ENCODE peak calls at places on chromosomes 13 and 19, in nine cellular contexts. One of them, this sample, is unnamed.

GRCh38 chr19:5096536-5096935 is 127.6 kb downstream of the KDM4B start:
- DNase-seq in AG09309: no peak
- DNase-seq in astrocyte of the spinal cord: no peak
- DNase-seq in fibroblast of lung: no peak
- DNase-seq in PC-3: no peak
- DNase-seq in cardiac fibroblast: no peak
- DNase-seq in vagina: no peak
- DNase-seq in type B pancreatic cell: no peak
- DNase-seq in Peyer's patch: no peak
- DNase-seq in this sample: no peak

GRCh38 chr13:74868044-74868443 is 613.9 kb downstream of the TBC1D4 start:
- DNase-seq in AG09309: no peak
- DNase-seq in astrocyte of the spinal cord: no peak
- DNase-seq in fibroblast of lung: peak
- DNase-seq in PC-3: peak
- DNase-seq in cardiac fibroblast: peak
- DNase-seq in vagina: no peak
- DNase-seq in type B pancreatic cell: no peak
- DNase-seq in Peyer's patch: no peak
- DNase-seq in this sample: no peak

GRCh38 chr13:97359181-97360057 is 74.5 kb upstream of the RAP2A start:
- DNase-seq in AG09309: peak
- DNase-seq in astrocyte of the spinal cord: peak
- DNase-seq in fibroblast of lung: peak
- DNase-seq in PC-3: peak
- DNase-seq in cardiac fibroblast: peak
- DNase-seq in vagina: no peak
- DNase-seq in type B pancreatic cell: no peak
- DNase-seq in Peyer's patch: peak
- DNase-seq in this sample: no peak

GRCh38 chr19:29375429-29376093 is 150.2 kb upstream of the VSTM2B start:
- DNase-seq in AG09309: no peak
- DNase-seq in astrocyte of the spinal cord: no peak
- DNase-seq in fibroblast of lung: no peak
- DNase-seq in PC-3: no peak
- DNase-seq in cardiac fibroblast: no peak
- DNase-seq in vagina: peak
- DNase-seq in type B pancreatic cell: peak
- DNase-seq in Peyer's patch: peak
- DNase-seq in this sample: no peak

GRCh38 chr13:71861769-71862168 is 5.2 kb downstream of the DACH1 start:
- DNase-seq in AG09309: no peak
- DNase-seq in astrocyte of the spinal cord: no peak
- DNase-seq in fibroblast of lung: no peak
- DNase-seq in PC-3: no peak
- DNase-seq in cardiac fibroblast: no peak
- DNase-seq in vagina: no peak
- DNase-seq in type B pancreatic cell: no peak
- DNase-seq in Peyer's patch: no peak
- DNase-seq in this sample: no peak

GRCh38 chr19:11414544-11414943 is 4.6 kb downstream of the RGL3 start:
- DNase-seq in AG09309: no peak
- DNase-seq in astrocyte of the spinal cord: no peak
- DNase-seq in fibroblast of lung: no peak
- DNase-seq in PC-3: no peak
- DNase-seq in cardiac fibroblast: no peak
- DNase-seq in vagina: no peak
- DNase-seq in type B pancreatic cell: no peak
- DNase-seq in Peyer's patch: no peak
- DNase-seq in this sample: no peak

GRCh38 chr13:50760751-50761150 is 82.7 kb downstream of the DLEU7 start:
- DNase-seq in AG09309: no peak
- DNase-seq in astrocyte of the spinal cord: no peak
- DNase-seq in fibroblast of lung: no peak
- DNase-seq in PC-3: no peak
- DNase-seq in cardiac fibroblast: no peak
- DNase-seq in vagina: no peak
- DNase-seq in type B pancreatic cell: no peak
- DNase-seq in Peyer's patch: no peak
- DNase-seq in this sample: no peak

GRCh38 chr19:3403489-3404323 is 37.3 kb downstream of the NFIC start:
- DNase-seq in AG09309: peak
- DNase-seq in astrocyte of the spinal cord: peak
- DNase-seq in fibroblast of lung: peak
- DNase-seq in PC-3: no peak
- DNase-seq in cardiac fibroblast: peak
- DNase-seq in vagina: no peak
- DNase-seq in type B pancreatic cell: no peak
- DNase-seq in Peyer's patch: peak
- DNase-seq in this sample: no peak

GRCh38 chr19:49492573-49493411 is 3.4 kb upstream of the RPS11 start:
- DNase-seq in AG09309: no peak
- DNase-seq in astrocyte of the spinal cord: no peak
- DNase-seq in fibroblast of lung: peak
- DNase-seq in PC-3: peak
- DNase-seq in cardiac fibroblast: peak
- DNase-seq in vagina: no peak
- DNase-seq in type B pancreatic cell: no peak
- DNase-seq in Peyer's patch: no peak
- DNase-seq in this sample: no peak

GRCh38 chr13:86581711-86582110 is 782.5 kb upstream of the SLITRK6 start:
- DNase-seq in AG09309: no peak
- DNase-seq in astrocyte of the spinal cord: peak
- DNase-seq in fibroblast of lung: peak
- DNase-seq in PC-3: peak
- DNase-seq in cardiac fibroblast: no peak
- DNase-seq in vagina: no peak
- DNase-seq in type B pancreatic cell: no peak
- DNase-seq in Peyer's patch: no peak
- DNase-seq in this sample: no peak

GRCh38 chr13:51814825-51815650 is 11.1 kb upstream of the DHRS12 start:
- DNase-seq in AG09309: no peak
- DNase-seq in astrocyte of the spinal cord: peak
- DNase-seq in fibroblast of lung: peak
- DNase-seq in PC-3: peak
- DNase-seq in cardiac fibroblast: peak
- DNase-seq in vagina: no peak
- DNase-seq in type B pancreatic cell: no peak
- DNase-seq in Peyer's patch: peak
- DNase-seq in this sample: peak

GRCh38 chr13:42272776-42273175 is 824 bp downstream of the AKAP11 start:
- DNase-seq in AG09309: no peak
- DNase-seq in astrocyte of the spinal cord: peak
- DNase-seq in fibroblast of lung: no peak
- DNase-seq in PC-3: no peak
- DNase-seq in cardiac fibroblast: no peak
- DNase-seq in vagina: no peak
- DNase-seq in type B pancreatic cell: no peak
- DNase-seq in Peyer's patch: no peak
- DNase-seq in this sample: no peak

GRCh38 chr19:6498294-6499036 is 3.6 kb downstream of the TUBB4A start:
- DNase-seq in AG09309: no peak
- DNase-seq in astrocyte of the spinal cord: no peak
- DNase-seq in fibroblast of lung: no peak
- DNase-seq in PC-3: no peak
- DNase-seq in cardiac fibroblast: no peak
- DNase-seq in vagina: no peak
- DNase-seq in type B pancreatic cell: no peak
- DNase-seq in Peyer's patch: no peak
- DNase-seq in this sample: no peak

GRCh38 chr13:20073775-20074174 is 87.1 kb downstream of the GJA3 start:
- DNase-seq in AG09309: no peak
- DNase-seq in astrocyte of the spinal cord: no peak
- DNase-seq in fibroblast of lung: no peak
- DNase-seq in PC-3: no peak
- DNase-seq in cardiac fibroblast: no peak
- DNase-seq in vagina: no peak
- DNase-seq in type B pancreatic cell: no peak
- DNase-seq in Peyer's patch: no peak
- DNase-seq in this sample: no peak

GRCh38 chr13:41554626-41555386 is 97.5 kb downstream of the RGCC start:
- DNase-seq in AG09309: no peak
- DNase-seq in astrocyte of the spinal cord: no peak
- DNase-seq in fibroblast of lung: no peak
- DNase-seq in PC-3: no peak
- DNase-seq in cardiac fibroblast: no peak
- DNase-seq in vagina: no peak
- DNase-seq in type B pancreatic cell: no peak
- DNase-seq in Peyer's patch: peak
- DNase-seq in this sample: no peak

GRCh38 chr13:29857089-29857488 is 6.7 kb upstream of the UBL3 start:
- DNase-seq in AG09309: no peak
- DNase-seq in astrocyte of the spinal cord: no peak
- DNase-seq in fibroblast of lung: no peak
- DNase-seq in PC-3: no peak
- DNase-seq in cardiac fibroblast: no peak
- DNase-seq in vagina: no peak
- DNase-seq in type B pancreatic cell: no peak
- DNase-seq in Peyer's patch: no peak
- DNase-seq in this sample: no peak

GRCh38 chr19:58513694-58514563 is 2.1 kb upstream of the SLC27A5 start:
- DNase-seq in AG09309: peak
- DNase-seq in astrocyte of the spinal cord: peak
- DNase-seq in fibroblast of lung: peak
- DNase-seq in PC-3: peak
- DNase-seq in cardiac fibroblast: peak
- DNase-seq in vagina: no peak
- DNase-seq in type B pancreatic cell: peak
- DNase-seq in Peyer's patch: peak
- DNase-seq in this sample: peak
- TF ChIP-seq CTCF in AG09309: peak
- TF ChIP-seq CTCF in astrocyte of the spinal cord: peak
- TF ChIP-seq CTCF in fibroblast of lung: peak
- TF ChIP-seq CTCF in PC-3: peak
- TF ChIP-seq CTCF in cardiac fibroblast: peak
- TF ChIP-seq CTCF in vagina: peak
- TF ChIP-seq CTCF in type B pancreatic cell: peak
- TF ChIP-seq CTCF in Peyer's patch: peak
- TF ChIP-seq CTCF in this sample: peak

DNA sequence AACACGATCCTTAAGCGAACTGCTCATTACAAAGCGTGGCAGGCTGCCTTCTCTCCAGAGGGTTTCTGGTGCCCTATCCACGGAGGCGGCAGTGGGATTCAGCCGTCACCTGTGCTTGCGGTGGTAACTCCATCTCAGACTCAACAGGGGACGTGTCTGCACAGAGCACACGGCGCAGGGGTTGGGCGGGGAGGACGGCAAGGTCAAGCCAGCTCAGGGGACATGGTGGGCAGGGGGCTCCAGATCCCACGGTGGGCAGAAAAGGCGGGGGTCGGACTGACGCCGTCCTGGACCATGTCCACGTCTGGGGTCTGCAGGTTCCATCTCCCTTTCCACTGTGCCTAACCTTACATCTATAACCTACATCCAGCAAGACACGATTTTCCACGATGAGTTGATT is 70.7 kb downstream of the RASA3 start:
- DNase-seq in AG09309: no peak
- DNase-seq in astrocyte of the spinal cord: no peak
- DNase-seq in fibroblast of lung: no peak
- DNase-seq in PC-3: no peak
- DNase-seq in cardiac fibroblast: no peak
- DNase-seq in vagina: no peak
- DNase-seq in type B pancreatic cell: no peak
- DNase-seq in Peyer's patch: no peak
- DNase-seq in this sample: no peak
- TF ChIP-seq CTCF in AG09309: no peak
- TF ChIP-seq CTCF in astrocyte of the spinal cord: no peak
- TF ChIP-seq CTCF in fibroblast of lung: no peak
- TF ChIP-seq CTCF in PC-3: no peak
- TF ChIP-seq CTCF in cardiac fibroblast: no peak
- TF ChIP-seq CTCF in vagina: no peak
- TF ChIP-seq CTCF in type B pancreatic cell: no peak
- TF ChIP-seq CTCF in Peyer's patch: no peak
- TF ChIP-seq CTCF in this sample: no peak

DNA sequence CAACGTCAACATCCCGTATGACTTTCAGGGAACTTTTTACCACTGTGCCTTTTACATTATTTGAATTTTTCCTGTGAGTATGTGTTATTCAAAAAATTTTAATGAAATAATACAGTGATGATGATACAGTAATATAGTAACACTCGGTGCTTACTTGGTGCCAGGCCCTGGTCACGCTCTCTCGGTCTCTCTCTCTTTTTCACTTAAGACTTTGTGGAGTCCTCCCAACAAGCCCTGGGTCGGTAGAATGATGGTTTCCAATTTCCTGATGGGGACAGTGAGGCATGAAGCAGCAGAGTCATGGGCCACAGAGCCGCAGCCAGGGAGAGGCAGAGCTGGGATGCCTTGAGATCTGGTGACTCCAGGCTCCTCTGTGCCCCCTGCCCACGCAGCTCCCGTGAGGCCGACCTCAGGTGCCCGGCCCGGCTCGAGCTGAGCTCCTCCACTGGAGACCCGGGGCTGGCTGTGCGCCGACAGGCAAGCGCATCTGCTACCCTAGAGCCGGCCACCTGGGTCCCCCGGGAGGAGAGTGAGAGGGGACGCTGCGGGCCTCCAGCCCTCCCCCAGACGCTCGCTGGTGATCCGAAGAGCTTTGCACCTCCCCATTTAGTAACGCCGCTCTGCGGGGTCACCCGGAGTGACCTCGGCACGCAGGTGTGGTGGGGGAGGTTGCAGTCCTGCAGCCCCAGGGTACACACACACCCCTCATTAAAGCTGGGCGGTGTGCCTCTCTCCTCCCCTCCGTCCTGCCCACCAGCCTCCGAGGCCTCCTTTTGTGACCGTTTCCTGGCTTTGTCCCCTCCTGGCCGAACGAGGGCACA is 4.4 kb upstream of the SBK3 start:
- DNase-seq in AG09309: peak
- DNase-seq in astrocyte of the spinal cord: peak
- DNase-seq in fibroblast of lung: peak
- DNase-seq in PC-3: peak
- DNase-seq in cardiac fibroblast: peak
- DNase-seq in vagina: no peak
- DNase-seq in type B pancreatic cell: no peak
- DNase-seq in Peyer's patch: no peak
- DNase-seq in this sample: no peak
- TF ChIP-seq CTCF in AG09309: no peak
- TF ChIP-seq CTCF in astrocyte of the spinal cord: peak
- TF ChIP-seq CTCF in fibroblast of lung: no peak
- TF ChIP-seq CTCF in PC-3: no peak
- TF ChIP-seq CTCF in cardiac fibroblast: peak
- TF ChIP-seq CTCF in vagina: no peak
- TF ChIP-seq CTCF in type B pancreatic cell: no peak
- TF ChIP-seq CTCF in Peyer's patch: no peak
- TF ChIP-seq CTCF in this sample: no peak

DNA sequence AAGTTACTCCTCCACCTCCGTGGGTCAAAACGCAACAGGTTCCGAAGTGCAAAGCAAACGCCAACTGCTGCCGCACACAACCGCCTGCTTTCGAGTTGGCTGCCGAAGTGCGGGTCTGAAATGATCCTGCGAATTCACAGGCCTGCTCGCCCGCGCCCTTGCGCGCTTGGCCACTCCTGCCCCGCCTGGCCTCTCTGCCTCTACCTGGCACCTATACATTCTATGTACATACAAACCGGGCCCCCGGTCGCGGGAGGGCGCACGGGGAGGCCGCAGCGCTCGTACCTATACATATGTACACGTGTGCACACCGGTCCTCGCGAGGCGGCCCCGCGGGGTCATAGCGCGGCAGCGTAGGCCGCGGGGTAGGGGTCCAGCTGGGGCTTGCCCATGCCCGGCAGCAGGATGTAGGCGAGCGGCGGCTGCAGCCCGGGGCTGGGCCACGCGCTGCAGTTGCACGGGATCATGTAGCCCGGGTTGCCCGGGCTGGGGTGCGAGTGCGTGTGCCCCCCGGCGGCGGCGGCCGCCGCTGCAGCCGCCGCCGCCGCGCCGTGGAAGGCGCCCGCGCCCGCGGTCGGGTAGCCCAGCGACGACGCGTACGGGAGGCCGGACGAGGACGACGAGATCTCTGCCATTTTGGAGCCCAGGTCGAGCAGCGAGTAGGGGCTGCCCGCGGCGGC is 1.3 kb downstream of the SOX21 start:
- DNase-seq in AG09309: no peak
- DNase-seq in astrocyte of the spinal cord: peak
- DNase-seq in fibroblast of lung: no peak
- DNase-seq in PC-3: peak
- DNase-seq in cardiac fibroblast: no peak
- DNase-seq in vagina: no peak
- DNase-seq in type B pancreatic cell: peak
- DNase-seq in Peyer's patch: no peak
- DNase-seq in this sample: no peak
- TF ChIP-seq CTCF in AG09309: peak
- TF ChIP-seq CTCF in astrocyte of the spinal cord: no peak
- TF ChIP-seq CTCF in fibroblast of lung: no peak
- TF ChIP-seq CTCF in PC-3: peak
- TF ChIP-seq CTCF in cardiac fibroblast: no peak
- TF ChIP-seq CTCF in vagina: no peak
- TF ChIP-seq CTCF in type B pancreatic cell: peak
- TF ChIP-seq CTCF in Peyer's patch: no peak
- TF ChIP-seq CTCF in this sample: no peak

This sample was measured in natural killer cell.